ENCODE peak calls at places on chromosomes 1 and 21, in nine cellular contexts. K is AG10803, P is PC-9, H is heart right ventricle, N is WTC11, U is HFF-Myc, X is GM23338, B is thoracic aorta, L is left ventricle myocardium inferior. G is an unnamed sample.

GRCh38 chr1:228149341-228150020 is at the start of gene GJC2:
- DNase-seq in K (peak), P (peak), H (peak), N (peak), U (no peak), X (peak), B (no peak), L (peak), G (no peak)

GRCh38 chr1:50251592-50252165 is 143.0 kb downstream of the ELAVL4 start:
- DNase-seq in K (no peak), P (no peak), H (no peak), N (peak), U (no peak), X (peak), B (no peak), L (no peak), G (no peak)

GRCh38 chr1:158445371-158445770 is 16.3 kb upstream of the OR10K1 start:
- DNase-seq in K (no peak), P (no peak), H (no peak), N (no peak), U (no peak), X (no peak), B (no peak), L (no peak), G (no peak)

GRCh38 chr21:36587388-36587787 is 107.5 kb upstream of the CLDN14 start:
- DNase-seq in K (no peak), P (no peak), H (no peak), N (no peak), U (no peak), X (no peak), B (no peak), L (no peak), G (no peak)

GRCh38 chr1:182166321-182166720 is 104.8 kb upstream of the ZNF648 start:
- DNase-seq in K (no peak), P (no peak), H (no peak), N (no peak), U (no peak), X (no peak), B (no peak), L (no peak), G (no peak)

GRCh38 chr1:162145280-162145965 is 75.9 kb downstream of the NOS1AP start:
- DNase-seq in K (no peak), P (no peak), H (no peak), N (no peak), U (no peak), X (peak), B (no peak), L (no peak), G (no peak)

GRCh38 chr1:244054247-244054923 is 3.3 kb downstream of the ZBTB18 start:
- DNase-seq in K (no peak), P (no peak), H (no peak), N (no peak), U (no peak), X (no peak), B (no peak), L (no peak), G (no peak)

GRCh38 chr1:43554444-43554992 is 23.8 kb downstream of the PTPRF start:
- DNase-seq in K (peak), P (no peak), H (no peak), N (peak), U (no peak), X (peak), B (no peak), L (no peak), G (peak)

GRCh38 chr1:150973826-150974579 is 632 bp downstream of the CERS2 start:
- DNase-seq in K (peak), P (peak), H (peak), N (peak), U (no peak), X (peak), B (no peak), L (peak), G (peak)

GRCh38 chr1:105000793-105001192 is 1251.1 kb downstream of the AMY1C start:
- DNase-seq in K (no peak), P (no peak), H (no peak), N (no peak), U (no peak), X (no peak), B (no peak), L (no peak), G (no peak)

GRCh38 chr1:3678361-3679097 is 26.2 kb downstream of the TP73 start:
- DNase-seq in K (no peak), P (no peak), H (peak), N (peak), U (no peak), X (peak), B (no peak), L (no peak), G (peak)

GRCh38 chr1:33237579-33237978 is 18.7 kb upstream of the ZNF362 start:
- DNase-seq in K (no peak), P (no peak), H (no peak), N (no peak), U (no peak), X (peak), B (no peak), L (no peak), G (no peak)

GRCh38 chr1:16967095-16967567 is 13.3 kb downstream of the MFAP2 start:
- DNase-seq in K (peak), P (no peak), H (peak), N (no peak), U (no peak), X (no peak), B (no peak), L (peak), G (no peak)

GRCh38 chr1:117809764-117810163 is 119.7 kb downstream of the GDAP2 start:
- DNase-seq in K (peak), P (no peak), H (no peak), N (no peak), U (no peak), X (no peak), B (no peak), L (no peak), G (no peak)

DNA sequence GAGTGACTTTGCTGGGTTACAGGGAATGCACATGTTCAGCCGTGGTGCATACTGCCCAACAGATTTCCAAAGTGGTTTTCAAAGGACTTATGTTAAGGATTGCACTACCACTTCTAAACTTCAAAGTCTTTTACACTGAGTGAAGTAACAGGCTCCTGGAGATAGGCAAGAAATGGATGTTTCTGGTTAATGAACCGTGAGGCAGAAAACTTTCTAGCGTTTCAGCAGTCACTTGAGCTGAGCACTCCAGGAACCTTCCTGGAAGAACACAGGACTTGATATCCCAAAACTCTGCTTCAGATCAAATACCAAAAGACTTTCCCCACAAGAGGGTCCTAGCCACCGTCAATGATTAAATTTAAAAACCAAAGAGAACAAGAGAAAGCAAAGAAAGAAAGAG is 74.3 kb upstream of the ATP1A1 start:
- DNase-seq in K (no peak), P (no peak), H (no peak), N (no peak), U (no peak), X (no peak), B (no peak), L (no peak), G (no peak)
- TF ChIP-seq CTCF in K (no peak), P (no peak), H (no peak), N (no peak), U (no peak), X (no peak), B (no peak), L (no peak), G (no peak)

GRCh38 chr1:58035523-58035922 is 511.0 kb downstream of the OMA1 start:
- DNase-seq in K (peak), P (no peak), H (no peak), N (peak), U (peak), X (peak), B (no peak), L (no peak), G (no peak)
- TF ChIP-seq CTCF in K (peak), P (no peak), H (no peak), N (no peak), U (peak), X (peak), B (no peak), L (no peak), G (no peak)

GRCh38 chr1:80536464-80536863 is 1264.3 kb upstream of the ADGRL2 start:
- DNase-seq in K (no peak), P (no peak), H (no peak), N (no peak), U (no peak), X (no peak), B (no peak), L (no peak), G (no peak)

GRCh38 chr1:80533178-80533577 is 1267.6 kb upstream of the ADGRL2 start:
- DNase-seq in K (no peak), P (no peak), H (no peak), N (no peak), U (no peak), X (no peak), B (no peak), L (no peak), G (no peak)

GRCh38 chr1:80535446-80535845 is 1265.3 kb upstream of the ADGRL2 start:
- DNase-seq in K (no peak), P (no peak), H (no peak), N (no peak), U (no peak), X (peak), B (no peak), L (no peak), G (peak)

GRCh38 chr1:80533775-80534314 is 1266.9 kb upstream of the ADGRL2 start:
- DNase-seq in K (no peak), P (no peak), H (no peak), N (no peak), U (no peak), X (peak), B (no peak), L (no peak), G (no peak)

GRCh38 chr1:80534606-80535360 is 1266.0 kb upstream of the ADGRL2 start:
- DNase-seq in K (no peak), P (no peak), H (no peak), N (no peak), U (no peak), X (no peak), B (no peak), L (no peak), G (peak)
- TF ChIP-seq CTCF in K (no peak), P (no peak), H (no peak), N (no peak), U (no peak), X (no peak), B (no peak), L (no peak), G (no peak)

GRCh38 chr1:119806489-119806888 is 4.8 kb downstream of the REG4 start:
- DNase-seq in K (no peak), P (no peak), H (no peak), N (no peak), U (no peak), X (no peak), B (no peak), L (no peak), G (no peak)
- TF ChIP-seq CTCF in K (no peak), P (no peak), H (no peak), N (no peak), U (no peak), X (no peak), B (no peak), L (no peak), G (no peak)

GRCh38 chr1:64522740-64523139 is 52.8 kb downstream of the CACHD1 start:
- DNase-seq in K (no peak), P (no peak), H (no peak), N (no peak), U (no peak), X (no peak), B (no peak), L (no peak), G (no peak)

GRCh38 chr1:64518692-64519481 is 49.0 kb downstream of the CACHD1 start:
- DNase-seq in K (no peak), P (no peak), H (no peak), N (no peak), U (no peak), X (peak), B (no peak), L (no peak), G (no peak)

GRCh38 chr1:64516803-64517568 is 47.1 kb downstream of the CACHD1 start:
- DNase-seq in K (peak), P (no peak), H (no peak), N (no peak), U (no peak), X (peak), B (no peak), L (no peak), G (no peak)

GRCh38 chr1:64517640-64518039 is 47.7 kb downstream of the CACHD1 start:
- DNase-seq in K (no peak), P (no peak), H (no peak), N (no peak), U (no peak), X (no peak), B (no peak), L (no peak), G (no peak)

DNA sequence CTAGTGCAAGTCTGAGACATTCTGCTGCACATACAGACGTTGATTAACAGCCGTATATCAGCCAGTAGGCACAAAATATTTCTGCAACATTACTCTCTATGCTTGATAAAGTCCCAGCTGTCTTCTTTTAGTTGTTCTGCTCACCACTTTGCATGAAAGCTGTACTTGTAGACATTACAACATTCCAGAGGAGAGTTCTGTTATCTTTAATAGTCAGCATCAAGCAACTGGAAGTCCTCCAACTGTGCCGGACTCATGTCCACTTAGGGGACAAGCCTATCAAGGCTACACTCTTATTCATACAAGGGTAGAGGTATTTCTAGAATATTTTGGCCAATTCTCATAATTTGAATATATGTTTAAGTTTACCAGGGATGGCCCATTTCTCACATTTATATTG is 50.0 kb downstream of the CACHD1 start:
- DNase-seq in K (peak), P (no peak), H (no peak), N (no peak), U (no peak), X (no peak), B (no peak), L (no peak), G (no peak)
- TF ChIP-seq CTCF in K (no peak), P (no peak), H (no peak), N (no peak), U (no peak), X (no peak), B (no peak), L (no peak), G (no peak)

GRCh38 chr1:64894438-64895196 is 71.7 kb downstream of the JAK1 start:
- DNase-seq in K (no peak), P (no peak), H (no peak), N (no peak), U (no peak), X (no peak), B (no peak), L (no peak), G (peak)

GRCh38 chr1:64890699-64891439 is 75.5 kb downstream of the JAK1 start:
- DNase-seq in K (no peak), P (no peak), H (no peak), N (no peak), U (no peak), X (no peak), B (no peak), L (no peak), G (no peak)

GRCh38 chr1:64893921-64894320 is 72.4 kb downstream of the JAK1 start:
- DNase-seq in K (no peak), P (no peak), H (no peak), N (no peak), U (no peak), X (no peak), B (no peak), L (no peak), G (no peak)

GRCh38 chr1:64891440-64891815 is 74.9 kb downstream of the JAK1 start:
- DNase-seq in K (no peak), P (no peak), H (no peak), N (no peak), U (no peak), X (no peak), B (no peak), L (no peak), G (no peak)

GRCh38 chr1:64892576-64893573 is 73.5 kb downstream of the JAK1 start:
- DNase-seq in K (no peak), P (no peak), H (no peak), N (no peak), U (no peak), X (no peak), B (no peak), L (no peak), G (no peak)
- TF ChIP-seq CTCF in K (no peak), P (no peak), H (no peak), N (no peak), U (no peak), X (no peak), B (no peak), L (no peak), G (no peak)

DNA sequence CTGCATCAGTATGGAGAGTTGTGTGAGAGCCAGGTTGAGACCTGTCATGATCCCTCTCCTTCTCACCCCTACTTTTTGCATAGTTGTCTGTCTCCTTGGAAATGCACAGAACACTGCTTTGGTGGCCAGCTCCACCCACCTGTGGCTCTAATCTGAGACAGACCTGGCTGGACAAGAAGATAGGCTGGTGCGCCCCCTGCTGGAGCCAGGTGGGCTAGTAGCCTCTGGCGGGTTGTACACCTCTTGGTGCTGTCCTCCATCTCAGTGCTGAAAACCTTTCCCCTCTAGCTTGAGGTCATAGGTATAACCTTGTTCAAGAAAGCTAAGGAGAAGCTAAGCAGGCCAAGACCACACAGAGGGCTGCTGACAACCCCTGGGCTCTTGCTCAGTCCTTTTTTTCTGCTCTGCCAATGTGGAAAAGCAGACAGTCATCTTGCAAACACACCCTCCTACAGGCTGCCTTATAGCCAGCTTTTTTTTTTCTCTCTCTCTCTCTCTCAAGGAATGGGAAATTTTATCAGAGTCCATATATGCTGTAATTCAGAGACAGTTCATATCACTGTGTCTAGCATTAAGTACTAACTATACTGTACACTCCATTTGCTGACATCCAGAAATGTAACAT is 58.8 kb upstream of the SPATA6 start:
- DNase-seq in K (peak), P (peak), H (peak), N (peak), U (peak), X (peak), B (no peak), L (no peak), G (peak)
- TF ChIP-seq CTCF in K (peak), P (peak), H (no peak), N (peak), U (peak), X (peak), B (no peak), L (peak), G (peak)

GRCh38 chr1:161020573-161021167 is at the start of gene F11R:
- DNase-seq in K (no peak), P (peak), H (peak), N (peak), U (no peak), X (peak), B (no peak), L (no peak), G (peak)
- TF ChIP-seq CTCF in K (peak), P (peak), H (no peak), N (no peak), U (no peak), X (no peak), B (no peak), L (peak), G (peak)